ENCODE peak calls at places on chromosomes 12 and 14, in five cellular contexts. G, B, H, M and T are unnamed samples.

GRCh38 chr14:62179367-62180018 is 417.3 kb downstream of the SNAPC1 start:
- DNase-seq in G (peak; percentile 64), B (peak; percentile 45), H (no peak), M (no peak), T (peak; percentile 36)

GRCh38 chr14:20787025-20787424 is 6.0 kb downstream of the RNASE6 start:
- DNase-seq in G (no peak), B (no peak), H (no peak), M (no peak), T (no peak)

GRCh38 chr12:96220902-96221301 is 26.7 kb downstream of the ELK3 start:
- DNase-seq in G (no peak), B (no peak), H (no peak), M (no peak), T (no peak)

GRCh38 chr12:121217066-121217465 is 7.1 kb downstream of the P2RX4 start:
- DNase-seq in G (no peak), B (no peak), H (no peak), M (no peak), T (no peak)

GRCh38 chr14:41607119-41607785 is 576 bp downstream of the LRFN5 start:
- DNase-seq in G (no peak), B (peak; percentile 23), H (no peak), M (no peak), T (no peak)

GRCh38 chr12:123119808-123120207 is 31.1 kb downstream of the PITPNM2 start:
- DNase-seq in G (no peak), B (no peak), H (no peak), M (no peak), T (no peak)

GRCh38 chr12:46126050-46126727 is 135.8 kb upstream of the SCAF11 start:
- DNase-seq in G (no peak), B (no peak), H (no peak), M (no peak), T (no peak)

GRCh38 chr12:58413794-58414193 is 472.4 kb downstream of the ATP23 start:
- DNase-seq in G (no peak), B (no peak), H (no peak), M (no peak), T (no peak)

GRCh38 chr12:82124711-82125110 is 233.5 kb downstream of the CCDC59 start:
- DNase-seq in G (no peak), B (no peak), H (no peak), M (no peak), T (no peak)

GRCh38 chr12:107655281-107656065 is 30.1 kb upstream of the PWP1 start:
- DNase-seq in G (no peak), B (no peak), H (no peak), M (no peak), T (peak; percentile 3)

GRCh38 chr12:23564454-23564853 is 385.0 kb downstream of the SOX5 start:
- DNase-seq in G (no peak), B (no peak), H (no peak), M (no peak), T (no peak)

GRCh38 chr12:111819191-111820158 is 22.6 kb upstream of the MAPKAPK5 start:
- DNase-seq in G (no peak), B (no peak), H (no peak), M (no peak), T (no peak)

GRCh38 chr12:6451348-6452244 is at the start of gene TAPBPL:
- DNase-seq in G (peak; percentile 73), B (peak; percentile 69), H (no peak), M (no peak), T (peak; percentile 70)

GRCh38 chr12:132622437-132623071 is 4.0 kb downstream of the P2RX2 start:
- DNase-seq in G (no peak), B (no peak), H (no peak), M (no peak), T (peak; percentile 31)

GRCh38 chr14:104054222-104054905 is 31.1 kb upstream of the ASPG start:
- DNase-seq in G (no peak), B (no peak), H (no peak), M (no peak), T (no peak)

GRCh38 chr12:113778432-113779128 is 187.5 kb downstream of the RBM19 start:
- DNase-seq in G (no peak), B (no peak), H (no peak), M (no peak), T (no peak)

GRCh38 chr14:67582061-67582460 is 18.0 kb downstream of the PIGH start:
- DNase-seq in G (no peak), B (no peak), H (no peak), M (no peak), T (no peak)

GRCh38 chr14:58637040-58637390 is 747 bp upstream of the DACT1 start:
- DNase-seq in G (no peak), B (no peak), H (no peak), M (no peak), T (peak; percentile 82)

GRCh38 chr12:123882306-123882705 is 90.3 kb downstream of the CCDC92 start:
- DNase-seq in G (no peak), B (no peak), H (no peak), M (no peak), T (no peak)

GRCh38 chr12:113984464-113984863 is 18.3 kb upstream of the RBM19 start:
- DNase-seq in G (no peak), B (no peak), H (no peak), M (no peak), T (no peak)

GRCh38 chr14:46490150-46490769 is 161.3 kb downstream of the RPL10L start:
- DNase-seq in G (peak; percentile 40), B (peak; percentile 72), H (no peak), M (no peak), T (no peak)

GRCh38 chr12:2267624-2268477 is 215.1 kb downstream of the CACNA1C start:
- DNase-seq in G (peak; percentile 51), B (no peak), H (no peak), M (no peak), T (no peak)